ENCODE peak calls at places on chromosomes 1 and 21, in six cellular contexts. L is endothelial cell of umbilical vein, T is heart left ventricle, P is heart right ventricle, Q is astrocyte, R is lower lobe of right lung. F is an unnamed sample.
A peak's percentile ranks its signal among the peaks of the same experiment; 100 is the strongest.

GRCh38 chr1:201028473-201028889 is 5.0 kb upstream of the KIF21B start:
- DNase-seq in L (peak; percentile 40), T (no peak), P (no peak), Q (no peak), R (no peak), F (no peak)

GRCh38 chr1:228043281-228043845 is 36.6 kb downstream of the WNT3A start:
- DNase-seq in L (no peak), T (no peak), P (no peak), Q (no peak), R (no peak), F (no peak)

GRCh38 chr1:157639800-157640199 is 41.9 kb upstream of the FCRL4 start:
- DNase-seq in L (no peak), T (no peak), P (no peak), Q (no peak), R (no peak), F (no peak)

GRCh38 chr1:37650721-37651120 is 16.0 kb upstream of the RSPO1 start:
- DNase-seq in L (no peak), T (no peak), P (no peak), Q (no peak), R (no peak), F (no peak)

GRCh38 chr1:8974551-8974950 is 28.9 kb downstream of the CA6 start:
- DNase-seq in L (peak; percentile 24), T (no peak), P (no peak), Q (no peak), R (no peak), F (no peak)

GRCh38 chr1:153100241-153100640 is 5.9 kb upstream of the SPRR2E start:
- DNase-seq in L (peak; percentile 63), T (no peak), P (no peak), Q (peak; percentile 66), R (no peak), F (peak; percentile 84)

GRCh38 chr21:45091540-45092322 is 17.4 kb downstream of the ADARB1 start:
- DNase-seq in L (no peak), T (no peak), P (no peak), Q (no peak), R (no peak), F (no peak)

GRCh38 chr1:175034775-175035174 is 11.6 kb upstream of the MRPS14 start:
- DNase-seq in L (no peak), T (no peak), P (no peak), Q (no peak), R (no peak), F (no peak)

GRCh38 chr1:176609556-176610408 is 146.8 kb downstream of the PAPPA2 start:
- DNase-seq in L (no peak), T (no peak), P (no peak), Q (no peak), R (no peak), F (no peak)

GRCh38 chr1:198495635-198496034 is 44.8 kb downstream of the ATP6V1G3 start:
- DNase-seq in L (no peak), T (no peak), P (no peak), Q (peak; percentile 94), R (no peak), F (no peak)

GRCh38 chr21:37560385-37560784 is 193.8 kb downstream of the DYRK1A start:
- DNase-seq in L (no peak), T (no peak), P (peak; percentile 31), Q (no peak), R (no peak), F (no peak)

GRCh38 chr1:215682232-215682631 is 115.1 kb downstream of the KCTD3 start:
- DNase-seq in L (no peak), T (no peak), P (no peak), Q (no peak), R (no peak), F (no peak)

GRCh38 chr1:181134543-181135461 is 46.3 kb downstream of the IER5 start:
- DNase-seq in L (peak; percentile 75), T (no peak), P (peak; percentile 26), Q (peak; percentile 82), R (peak; percentile 81), F (peak; percentile 95)

GRCh38 chr1:53165408-53165961 is 23.0 kb upstream of the SLC1A7 start:
- DNase-seq in L (no peak), T (no peak), P (peak; percentile 26), Q (no peak), R (no peak), F (no peak)

GRCh38 chr21:17446737-17447136 is 66.1 kb upstream of the CXADR start:
- DNase-seq in L (no peak), T (no peak), P (no peak), Q (no peak), R (no peak), F (no peak)

GRCh38 chr1:42085596-42085995 is 67.6 kb upstream of the GUCA2B start:
- DNase-seq in L (no peak), T (no peak), P (no peak), Q (no peak), R (no peak), F (no peak)

GRCh38 chr1:70455291-70455690 is 44.2 kb downstream of the CTH start:
- DNase-seq in L (no peak), T (no peak), P (no peak), Q (no peak), R (no peak), F (no peak)

GRCh38 chr1:111989531-111990025 is at the start of gene KCND3:
- DNase-seq in L (no peak), T (peak; percentile 46), P (no peak), Q (no peak), R (peak; percentile 50), F (no peak)

DNA sequence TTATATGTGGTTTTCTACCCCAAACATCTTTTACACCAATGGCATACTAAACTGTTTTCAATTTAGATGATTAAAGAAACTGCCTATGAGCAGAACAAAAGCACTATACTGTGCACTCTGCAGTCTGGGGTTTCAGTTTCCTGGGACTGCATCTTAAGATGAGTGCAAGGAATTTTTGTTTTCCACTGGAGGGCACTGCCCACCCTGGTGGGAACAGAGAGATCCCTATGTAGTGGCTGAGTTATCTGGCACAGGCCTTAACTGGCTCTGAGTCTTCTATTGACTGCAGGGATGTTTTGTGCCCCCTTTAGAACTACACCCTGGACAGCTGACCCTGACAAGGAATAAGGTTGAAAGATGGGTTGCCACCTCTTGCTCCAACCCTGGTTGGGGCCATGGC is 12.0 kb downstream of the PROK1 start:
- DNase-seq in L (no peak), T (no peak), P (no peak), Q (no peak), R (no peak), F (no peak)
- TF ChIP-seq CTCF in L (no peak), T (no peak), P (peak; percentile 7), Q (peak; percentile 11), R (no peak), F (peak; percentile 37)

DNA sequence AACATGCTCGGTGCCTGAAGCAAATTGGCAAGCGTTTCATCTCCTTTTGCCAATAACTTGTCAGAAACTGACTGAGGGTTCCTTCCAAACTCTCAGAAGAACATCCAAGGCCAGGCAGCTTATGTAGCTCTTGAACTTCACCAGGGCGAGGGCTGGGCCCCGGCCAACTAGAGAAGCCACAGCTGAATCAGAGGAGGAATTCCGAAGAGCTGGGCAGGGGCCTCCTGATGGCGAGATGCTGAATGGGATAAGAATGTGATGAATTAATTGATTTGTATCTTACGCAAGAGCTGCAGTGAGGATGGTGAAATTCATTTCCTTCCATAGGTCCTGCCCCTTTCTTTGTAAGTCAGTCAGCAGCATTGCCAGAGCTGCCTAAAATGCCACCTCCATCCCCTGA is 345.8 kb downstream of the KIF26B start:
- DNase-seq in L (no peak), T (no peak), P (no peak), Q (peak; percentile 92), R (no peak), F (peak; percentile 73)
- H3K4me1 ChIP-seq in L (no peaks in the 10 kb centered on the region), T (no peaks in the 10 kb centered on the region), P (peaks cover 4% of the 10 kb centered on the region), Q (peaks cover 9% of the 10 kb centered on the region), R (no peaks in the 10 kb centered on the region), F (peaks cover 10% of the 10 kb centered on the region)

GRCh38 chr1:154478639-154479038 is 23.4 kb upstream of the TDRD10 start:
- DNase-seq in L (peak; percentile 34), T (no peak), P (no peak), Q (no peak), R (no peak), F (no peak)
- TF ChIP-seq CTCF in L (no peak), T (no peak), P (no peak), Q (no peak), R (peak; percentile 15), F (peak; percentile 23)

DNA sequence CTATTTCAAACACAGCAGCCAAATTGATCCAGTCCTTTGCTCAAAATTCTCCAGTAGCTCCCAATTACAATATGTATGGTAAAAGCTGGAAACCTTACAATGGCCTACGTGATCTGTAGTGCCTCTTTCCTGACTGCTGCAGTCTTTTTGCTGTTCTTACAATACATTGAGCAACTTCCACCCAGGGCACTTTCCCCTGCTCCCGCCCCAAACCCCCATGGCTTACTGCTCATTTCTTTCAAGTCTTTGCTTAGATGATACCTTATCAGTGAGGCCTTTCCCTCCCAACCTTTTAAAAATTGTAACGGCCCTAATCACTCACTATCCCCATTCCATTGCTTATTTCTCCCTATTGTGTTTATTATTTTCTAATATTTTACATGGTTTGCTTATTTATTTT is 43.9 kb upstream of the APOBEC4 start:
- DNase-seq in L (no peak), T (no peak), P (no peak), Q (no peak), R (no peak), F (no peak)
- H3K4me1 ChIP-seq in L (peaks cover 14% of the 10 kb centered on the region), T (peaks cover 14% of the 10 kb centered on the region), P (peaks cover 14% of the 10 kb centered on the region), Q (no peaks in the 10 kb centered on the region), R (peaks cover 13% of the 10 kb centered on the region), F (no peaks in the 10 kb centered on the region)